ENCODE peak calls at places on chromosomes 13 and 19, in seven cellular contexts. H is upper lobe of right lung; X is stomach; V is HCT116; G is ascending aorta; K is CD4-positive, CD25-positive, alpha-beta regulatory T cell; C is heart left ventricle. O is an unnamed sample. For H3K4me1, the result is how much of the 10 kb centered on the place peaks cover.

GRCh38 chr19:11019824-11020223 is 59.0 kb downstream of the SMARCA4 start:
- DNase-seq in H (no peak), X (no peak), V (no peak), G (no peak), K (no peak), C (no peak), O (no peak)

GRCh38 chr13:51737609-51738008 is 66.4 kb downstream of the DHRS12 start:
- DNase-seq in H (no peak), X (no peak), V (no peak), G (no peak), K (no peak), C (no peak), O (no peak)

GRCh38 chr19:49528211-49528771 is 488 bp downstream of the RCN3 start:
- DNase-seq in H (no peak), X (no peak), V (no peak), G (peak), K (no peak), C (no peak), O (peak)

GRCh38 chr19:3440082-3440481 is 40.2 kb downstream of the SMIM24 start:
- DNase-seq in H (no peak), X (peak), V (no peak), G (no peak), K (peak), C (no peak), O (peak)

GRCh38 chr13:104750377-104750776 is 1684.2 kb upstream of the SLC10A2 start:
- DNase-seq in H (no peak), X (no peak), V (no peak), G (no peak), K (no peak), C (no peak), O (no peak)

GRCh38 chr13:21625366-21625765 is 21.4 kb upstream of the MICU2 start:
- DNase-seq in H (no peak), X (no peak), V (peak), G (no peak), K (peak), C (no peak), O (no peak)

GRCh38 chr19:57613941-57614743 is at the start of gene ZNF134:
- DNase-seq in H (peak), X (peak), V (peak), G (peak), K (peak), C (peak), O (peak)

GRCh38 chr19:14410775-14411134 is 8.4 kb downstream of the DDX39A start:
- DNase-seq in H (no peak), X (no peak), V (no peak), G (no peak), K (no peak), C (no peak), O (no peak)

GRCh38 chr13:75135325-75135825 is 346.6 kb downstream of the TBC1D4 start:
- DNase-seq in H (no peak), X (no peak), V (no peak), G (no peak), K (no peak), C (no peak), O (no peak)

GRCh38 chr19:47419037-47419783 is at the start of gene MEIS3:
- DNase-seq in H (no peak), X (no peak), V (no peak), G (no peak), K (no peak), C (no peak), O (no peak)

GRCh38 chr19:50777830-50778303 is 7.6 kb downstream of the GPR32 start:
- DNase-seq in H (no peak), X (no peak), V (no peak), G (no peak), K (no peak), C (no peak), O (peak)

GRCh38 chr13:94232956-94233355 is 246.5 kb downstream of the DCT start:
- DNase-seq in H (no peak), X (no peak), V (no peak), G (no peak), K (no peak), C (no peak), O (no peak)

GRCh38 chr19:19591133-19591825 is 27.2 kb downstream of the PBX4 start:
- DNase-seq in H (no peak), X (peak), V (no peak), G (peak), K (peak), C (no peak), O (peak)

GRCh38 chr19:20078696-20079095 is 896 bp downstream of the ZNF90 start:
- DNase-seq in H (peak), X (no peak), V (no peak), G (peak), K (peak), C (peak), O (no peak)

GRCh38 chr13:77040835-77041234 is 13.9 kb upstream of the FBXL3 start:
- DNase-seq in H (no peak), X (no peak), V (no peak), G (no peak), K (no peak), C (no peak), O (no peak)

GRCh38 chr13:112572408-112572807 is 15.5 kb downstream of the TUBGCP3 start:
- DNase-seq in H (no peak), X (no peak), V (no peak), G (no peak), K (no peak), C (no peak), O (no peak)

GRCh38 chr13:66855110-66855509 is 375.0 kb downstream of the PCDH9 start:
- DNase-seq in H (no peak), X (no peak), V (no peak), G (no peak), K (no peak), C (no peak), O (no peak)

GRCh38 chr19:934197-934840 is 8.5 kb downstream of the ARID3A start:
- DNase-seq in H (no peak), X (no peak), V (no peak), G (no peak), K (no peak), C (no peak), O (no peak)

GRCh38 chr13:100497394-100497793 is 91.2 kb downstream of the GGACT start:
- DNase-seq in H (no peak), X (no peak), V (no peak), G (no peak), K (no peak), C (no peak), O (no peak)

GRCh38 chr19:7943444-7944176 is at the start of gene TIMM44:
- DNase-seq in H (peak), X (peak), V (peak), G (peak), K (peak), C (peak), O (peak)

GRCh38 chr13:27079421-27079958 is 92.1 kb downstream of the USP12 start:
- DNase-seq in H (no peak), X (no peak), V (no peak), G (no peak), K (peak), C (no peak), O (no peak)

GRCh38 chr19:48244289-48244688 is 11.4 kb downstream of the CARD8 start:
- DNase-seq in H (no peak), X (no peak), V (no peak), G (no peak), K (peak), C (no peak), O (no peak)

GRCh38 chr13:98517576-98518310 is 59.2 kb downstream of the STK24 start:
- DNase-seq in H (no peak), X (no peak), V (no peak), G (peak), K (peak), C (no peak), O (no peak)

GRCh38 chr13:60431108-60431700 is 34.2 kb downstream of the TDRD3 start:
- DNase-seq in H (no peak), X (no peak), V (peak), G (no peak), K (peak), C (no peak), O (peak)

GRCh38 chr13:110195547-110196485 is 111.1 kb downstream of the COL4A1 start:
- DNase-seq in H (no peak), X (no peak), V (no peak), G (peak), K (no peak), C (no peak), O (no peak)
- H3K4me1 ChIP-seq in H (under half), X (under half), V (under half), G (under half), K (under half), C (under half), O (under half)

GRCh38 chr13:44273991-44274810 is 99.4 kb upstream of the SERP2 start:
- DNase-seq in H (no peak), X (no peak), V (no peak), G (peak), K (peak), C (no peak), O (no peak)
- H3K4me1 ChIP-seq in H (under half), X (under half), V (under half), G (under half), K (under half), C (under half), O (under half)

GRCh38 chr19:16337809-16338469 is 13.3 kb downstream of the KLF2 start:
- DNase-seq in H (no peak), X (no peak), V (no peak), G (no peak), K (no peak), C (no peak), O (no peak)
- H3K4me1 ChIP-seq in H (under half), X (under half), V (under half), G (under half), K (half or more), C (under half), O (under half)

GRCh38 chr13:114065926-114066774 is 66.3 kb downstream of the RASA3 start:
- DNase-seq in H (peak), X (no peak), V (no peak), G (no peak), K (peak), C (no peak), O (no peak)

GRCh38 chr13:114065141-114065925 is 67.1 kb downstream of the RASA3 start:
- DNase-seq in H (peak), X (peak), V (peak), G (peak), K (peak), C (peak), O (peak)

GRCh38 chr13:114063545-114064515 is 68.6 kb downstream of the RASA3 start:
- DNase-seq in H (peak), X (peak), V (no peak), G (peak), K (no peak), C (no peak), O (no peak)

GRCh38 chr13:114062754-114063153 is 69.7 kb downstream of the RASA3 start:
- DNase-seq in H (no peak), X (no peak), V (no peak), G (no peak), K (no peak), C (no peak), O (no peak)

GRCh38 chr13:114064516-114065140 is 67.8 kb downstream of the RASA3 start:
- DNase-seq in H (no peak), X (peak), V (no peak), G (no peak), K (no peak), C (no peak), O (peak)
- H3K4me1 ChIP-seq in H (half or more), X (half or more), V (under half), G (half or more), K (half or more), C (under half), O (under half)

DNA sequence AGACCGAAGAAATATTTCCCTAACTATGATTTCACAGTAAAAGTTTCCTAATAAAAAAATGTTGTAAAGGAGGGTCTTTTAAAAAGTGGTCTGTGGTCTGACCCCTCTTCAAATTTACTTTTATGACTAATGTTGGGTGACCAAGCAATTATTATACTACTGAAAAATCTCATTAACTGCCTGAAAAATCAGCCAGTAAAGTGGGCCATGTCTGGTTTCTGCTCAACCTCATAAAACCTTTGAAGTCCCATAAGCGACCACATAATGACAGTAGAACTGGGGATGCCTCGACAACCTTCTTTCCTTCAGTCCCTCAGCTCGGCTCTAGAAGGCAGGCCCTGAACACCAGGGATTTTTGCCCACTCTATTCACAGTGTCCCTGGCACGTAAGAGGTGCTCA is 434.3 kb downstream of the EFNB2 start:
- DNase-seq in H (no peak), X (no peak), V (no peak), G (no peak), K (no peak), C (no peak), O (peak)
- H3K4me1 ChIP-seq in H (under half), X (under half), V (half or more), G (under half), K (under half), C (under half), O (under half)

GRCh38 chr19:2044709-2045500 is 6.1 kb downstream of the MKNK2 start:
- DNase-seq in H (no peak), X (no peak), V (no peak), G (no peak), K (no peak), C (no peak), O (no peak)
- H3K4me1 ChIP-seq in H (half or more), X (half or more), V (half or more), G (half or more), K (half or more), C (half or more), O (under half)

DNA sequence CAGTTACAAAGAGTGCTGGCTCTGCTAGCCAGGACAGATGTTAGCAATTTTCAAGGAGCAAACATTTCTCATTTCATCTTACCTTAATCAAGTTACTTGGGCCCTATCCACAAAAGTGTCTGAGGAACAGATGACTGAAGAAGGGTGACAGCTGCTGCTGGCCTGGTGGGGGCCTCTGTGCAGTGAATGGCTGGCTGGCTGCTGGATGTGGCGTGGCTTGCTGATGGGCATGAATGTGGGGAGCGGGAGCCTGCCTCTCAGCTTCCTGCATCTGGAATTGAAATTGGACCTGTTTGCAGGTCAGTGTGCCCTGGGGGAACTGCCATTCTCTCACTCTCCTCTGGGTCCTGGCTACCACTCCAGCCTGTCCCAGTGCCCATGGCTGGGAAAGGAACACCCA is 94.7 kb downstream of the RGCC start:
- DNase-seq in H (no peak), X (no peak), V (no peak), G (no peak), K (no peak), C (no peak), O (no peak)
- H3K4me1 ChIP-seq in H (under half), X (under half), V (under half), G (under half), K (under half), C (under half), O (under half)